ENCODE peak calls at places on chromosomes 2 and 18, in six cellular contexts. One of them, this sample, is unnamed.

GRCh38 chr2:223469270-223470057 is 132.7 kb downstream of the SCG2 start:
- DNase-seq in prostate gland: no peak
- DNase-seq in IMR-90: peak
- DNase-seq in body of pancreas: peak
- DNase-seq in right lobe of liver: no peak
- DNase-seq in tibial nerve: peak
- DNase-seq in this sample: no peak

GRCh38 chr2:172179045-172179742 is 76.5 kb upstream of the DLX2 start:
- DNase-seq in prostate gland: no peak
- DNase-seq in IMR-90: peak
- DNase-seq in body of pancreas: no peak
- DNase-seq in right lobe of liver: no peak
- DNase-seq in tibial nerve: no peak
- DNase-seq in this sample: no peak

GRCh38 chr2:27664245-27664574 is 521 bp downstream of the SLC4A1AP start:
- DNase-seq in prostate gland: no peak
- DNase-seq in IMR-90: no peak
- DNase-seq in body of pancreas: no peak
- DNase-seq in right lobe of liver: no peak
- DNase-seq in tibial nerve: no peak
- DNase-seq in this sample: no peak

GRCh38 chr2:71936076-71937030 is 211.3 kb downstream of the CYP26B1 start:
- DNase-seq in prostate gland: no peak
- DNase-seq in IMR-90: no peak
- DNase-seq in body of pancreas: no peak
- DNase-seq in right lobe of liver: peak
- DNase-seq in tibial nerve: no peak
- DNase-seq in this sample: no peak

GRCh38 chr2:3423492-3424170 is 44.1 kb downstream of the TRAPPC12 start:
- DNase-seq in prostate gland: peak
- DNase-seq in IMR-90: peak
- DNase-seq in body of pancreas: peak
- DNase-seq in right lobe of liver: no peak
- DNase-seq in tibial nerve: peak
- DNase-seq in this sample: peak

GRCh38 chr18:58391113-58391892 is 237.6 kb downstream of the ALPK2 start:
- DNase-seq in prostate gland: no peak
- DNase-seq in IMR-90: no peak
- DNase-seq in body of pancreas: peak
- DNase-seq in right lobe of liver: no peak
- DNase-seq in tibial nerve: no peak
- DNase-seq in this sample: no peak

GRCh38 chr18:78230911-78231310 is 748.7 kb upstream of the SALL3 start:
- DNase-seq in prostate gland: no peak
- DNase-seq in IMR-90: no peak
- DNase-seq in body of pancreas: no peak
- DNase-seq in right lobe of liver: no peak
- DNase-seq in tibial nerve: no peak
- DNase-seq in this sample: no peak

GRCh38 chr2:88880441-88880953 is 189.0 kb downstream of the RPIA start:
- DNase-seq in prostate gland: peak
- DNase-seq in IMR-90: peak
- DNase-seq in body of pancreas: peak
- DNase-seq in right lobe of liver: no peak
- DNase-seq in tibial nerve: peak
- DNase-seq in this sample: peak

GRCh38 chr2:128557841-128558241 is 239.2 kb upstream of the HS6ST1 start:
- DNase-seq in prostate gland: no peak
- DNase-seq in IMR-90: peak
- DNase-seq in body of pancreas: peak
- DNase-seq in right lobe of liver: no peak
- DNase-seq in tibial nerve: peak
- DNase-seq in this sample: no peak

GRCh38 chr2:102304711-102305591 is 6.4 kb upstream of the IL1RL1 start:
- DNase-seq in prostate gland: no peak
- DNase-seq in IMR-90: no peak
- DNase-seq in body of pancreas: no peak
- DNase-seq in right lobe of liver: no peak
- DNase-seq in tibial nerve: no peak
- DNase-seq in this sample: no peak

GRCh38 chr2:81767173-81767720 is 1462.7 kb upstream of the LRRTM1 start:
- DNase-seq in prostate gland: no peak
- DNase-seq in IMR-90: peak
- DNase-seq in body of pancreas: no peak
- DNase-seq in right lobe of liver: no peak
- DNase-seq in tibial nerve: no peak
- DNase-seq in this sample: no peak

DNA sequence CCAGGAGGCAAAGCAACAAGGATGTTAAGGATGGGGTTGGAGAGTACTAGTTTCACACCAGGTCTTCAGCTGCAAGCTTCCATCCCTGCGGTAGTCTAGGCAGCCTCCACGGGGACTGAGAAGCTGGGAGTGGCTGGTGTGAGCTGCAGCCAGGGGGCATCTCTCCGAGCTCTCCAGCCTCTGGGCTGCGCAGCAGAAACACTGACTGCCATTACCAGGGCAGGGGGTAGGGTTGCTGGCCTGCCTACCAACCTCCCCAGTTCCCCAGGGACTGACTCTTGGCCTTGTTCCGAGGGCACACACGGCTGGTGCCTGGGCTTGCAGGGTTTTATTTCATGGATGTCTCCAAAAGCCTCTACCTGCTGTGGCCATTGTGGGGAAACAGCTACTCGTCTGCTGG is 15.9 kb downstream of the GATA6 start:
- DNase-seq in prostate gland: no peak
- DNase-seq in IMR-90: no peak
- DNase-seq in body of pancreas: peak
- DNase-seq in right lobe of liver: no peak
- DNase-seq in tibial nerve: no peak
- DNase-seq in this sample: no peak
- H3K27ac ChIP-seq in prostate gland: no peak
- H3K27ac ChIP-seq in IMR-90: no peak
- H3K27ac ChIP-seq in body of pancreas: peak
- H3K27ac ChIP-seq in right lobe of liver: no peak
- H3K27ac ChIP-seq in tibial nerve: no peak
- H3K27ac ChIP-seq in this sample: no peak

GRCh38 chr18:74242451-74243096 is 49.2 kb downstream of the CYB5A start:
- DNase-seq in prostate gland: no peak
- DNase-seq in IMR-90: no peak
- DNase-seq in body of pancreas: peak
- DNase-seq in right lobe of liver: peak
- DNase-seq in tibial nerve: no peak
- DNase-seq in this sample: no peak
- TF ChIP-seq POLR2A in prostate gland: no peak
- TF ChIP-seq POLR2A in IMR-90: no peak
- TF ChIP-seq POLR2A in body of pancreas: no peak
- TF ChIP-seq POLR2A in right lobe of liver: no peak
- TF ChIP-seq POLR2A in tibial nerve: no peak
- TF ChIP-seq POLR2A in this sample: no peak

DNA sequence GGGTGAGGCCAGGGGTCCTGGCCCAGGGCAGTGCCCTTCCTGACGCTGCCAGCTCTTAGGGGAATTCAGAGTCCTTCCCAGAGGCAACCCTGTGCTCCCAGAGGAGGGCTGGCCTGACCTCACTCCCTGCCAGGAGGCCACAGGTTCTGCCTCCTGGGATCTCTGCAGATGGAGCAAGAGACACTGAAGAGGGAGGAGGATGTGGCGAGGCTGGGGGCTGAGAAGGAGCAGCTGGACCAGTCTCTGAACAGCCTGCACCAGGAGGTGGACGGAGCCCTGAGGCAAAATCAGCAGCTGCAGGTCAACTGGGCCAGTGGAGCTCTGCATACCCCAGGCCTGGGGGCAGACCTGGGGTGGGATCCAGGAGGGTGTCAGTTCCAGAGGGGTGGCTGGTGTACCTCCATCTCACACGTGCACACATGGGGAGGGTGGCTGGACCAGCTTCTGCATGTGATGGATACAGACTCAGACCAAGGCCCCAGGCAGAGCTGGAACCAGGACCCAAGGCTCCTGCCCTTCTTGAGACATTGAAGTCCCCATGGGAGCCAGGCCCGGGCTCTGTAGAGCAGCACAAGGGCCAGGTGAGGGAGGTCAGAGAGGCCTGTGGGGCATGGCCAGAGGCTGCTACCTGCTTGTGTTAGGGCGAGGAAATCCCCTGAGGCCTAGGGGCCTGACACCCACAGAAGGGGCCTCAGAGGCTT is 9.7 kb upstream of the SNED1 start:
- DNase-seq in prostate gland: no peak
- DNase-seq in IMR-90: no peak
- DNase-seq in body of pancreas: peak
- DNase-seq in right lobe of liver: peak
- DNase-seq in tibial nerve: no peak
- DNase-seq in this sample: no peak
- H3K27ac ChIP-seq in prostate gland: no peak
- H3K27ac ChIP-seq in IMR-90: no peak
- H3K27ac ChIP-seq in body of pancreas: no peak
- H3K27ac ChIP-seq in right lobe of liver: no peak
- H3K27ac ChIP-seq in tibial nerve: peak
- H3K27ac ChIP-seq in this sample: no peak

GRCh38 chr2:37631292-37631691 is 40.1 kb downstream of the CDC42EP3 start:
- DNase-seq in prostate gland: no peak
- DNase-seq in IMR-90: no peak
- DNase-seq in body of pancreas: no peak
- DNase-seq in right lobe of liver: no peak
- DNase-seq in tibial nerve: no peak
- DNase-seq in this sample: no peak
- TF ChIP-seq POLR2A in prostate gland: no peak
- TF ChIP-seq POLR2A in IMR-90: no peak
- TF ChIP-seq POLR2A in body of pancreas: no peak
- TF ChIP-seq POLR2A in right lobe of liver: no peak
- TF ChIP-seq POLR2A in tibial nerve: no peak
- TF ChIP-seq POLR2A in this sample: no peak

DNA sequence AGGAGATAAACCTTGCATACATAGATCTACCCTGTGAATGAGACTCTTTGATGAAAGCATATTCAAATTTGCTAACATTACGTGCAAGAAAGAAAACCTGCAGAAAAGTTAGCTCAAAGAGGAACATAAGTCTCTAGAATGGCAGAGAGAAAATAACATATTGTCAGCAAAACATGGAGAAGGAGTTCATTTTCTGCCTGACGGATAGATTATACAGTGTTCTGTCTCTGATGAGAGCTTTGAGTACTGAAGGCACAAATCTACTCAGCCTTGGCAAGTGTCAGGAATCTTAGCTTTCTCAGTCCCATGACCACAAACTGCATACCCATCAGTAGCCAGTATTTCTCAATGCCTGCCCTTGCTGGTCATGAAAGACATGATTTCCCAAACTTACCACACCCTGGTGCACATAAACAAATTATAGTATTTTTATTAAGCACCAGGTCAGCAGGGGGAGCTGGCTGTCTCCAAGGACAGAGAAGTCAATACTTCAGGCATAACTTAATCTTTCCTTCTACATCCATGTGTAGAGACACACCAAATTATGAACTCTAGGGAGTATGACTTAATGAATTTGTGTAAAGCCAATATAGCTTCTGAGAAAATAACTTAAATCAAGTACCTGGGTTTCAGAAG is 401.2 kb upstream of the SOX11 start:
- DNase-seq in prostate gland: no peak
- DNase-seq in IMR-90: no peak
- DNase-seq in body of pancreas: no peak
- DNase-seq in right lobe of liver: no peak
- DNase-seq in tibial nerve: no peak
- DNase-seq in this sample: no peak
- H3K27ac ChIP-seq in prostate gland: no peak
- H3K27ac ChIP-seq in IMR-90: no peak
- H3K27ac ChIP-seq in body of pancreas: no peak
- H3K27ac ChIP-seq in right lobe of liver: no peak
- H3K27ac ChIP-seq in tibial nerve: no peak
- H3K27ac ChIP-seq in this sample: no peak

GRCh38 chr2:240567137-240567871 is 980 bp upstream of the RNPEPL1 start:
- DNase-seq in prostate gland: no peak
- DNase-seq in IMR-90: no peak
- DNase-seq in body of pancreas: peak
- DNase-seq in right lobe of liver: peak
- DNase-seq in tibial nerve: no peak
- DNase-seq in this sample: no peak

GRCh38 chr2:240569523-240569997 is 1.3 kb downstream of the RNPEPL1 start:
- DNase-seq in prostate gland: no peak
- DNase-seq in IMR-90: no peak
- DNase-seq in body of pancreas: peak
- DNase-seq in right lobe of liver: peak
- DNase-seq in tibial nerve: no peak
- DNase-seq in this sample: no peak

GRCh38 chr2:240569998-240570530 is 1.8 kb downstream of the RNPEPL1 start:
- DNase-seq in prostate gland: no peak
- DNase-seq in IMR-90: no peak
- DNase-seq in body of pancreas: peak
- DNase-seq in right lobe of liver: no peak
- DNase-seq in tibial nerve: no peak
- DNase-seq in this sample: peak

GRCh38 chr2:240567872-240568677 is at the start of gene RNPEPL1:
- DNase-seq in prostate gland: no peak
- DNase-seq in IMR-90: no peak
- DNase-seq in body of pancreas: peak
- DNase-seq in right lobe of liver: peak
- DNase-seq in tibial nerve: no peak
- DNase-seq in this sample: peak

GRCh38 chr2:240568678-240569522 is 616 bp downstream of the RNPEPL1 start:
- DNase-seq in prostate gland: peak
- DNase-seq in IMR-90: peak
- DNase-seq in body of pancreas: peak
- DNase-seq in right lobe of liver: peak
- DNase-seq in tibial nerve: no peak
- DNase-seq in this sample: peak
- TF ChIP-seq POLR2A in prostate gland: no peak
- TF ChIP-seq POLR2A in IMR-90: no peak
- TF ChIP-seq POLR2A in body of pancreas: no peak
- TF ChIP-seq POLR2A in right lobe of liver: peak
- TF ChIP-seq POLR2A in tibial nerve: no peak
- TF ChIP-seq POLR2A in this sample: peak

DNA sequence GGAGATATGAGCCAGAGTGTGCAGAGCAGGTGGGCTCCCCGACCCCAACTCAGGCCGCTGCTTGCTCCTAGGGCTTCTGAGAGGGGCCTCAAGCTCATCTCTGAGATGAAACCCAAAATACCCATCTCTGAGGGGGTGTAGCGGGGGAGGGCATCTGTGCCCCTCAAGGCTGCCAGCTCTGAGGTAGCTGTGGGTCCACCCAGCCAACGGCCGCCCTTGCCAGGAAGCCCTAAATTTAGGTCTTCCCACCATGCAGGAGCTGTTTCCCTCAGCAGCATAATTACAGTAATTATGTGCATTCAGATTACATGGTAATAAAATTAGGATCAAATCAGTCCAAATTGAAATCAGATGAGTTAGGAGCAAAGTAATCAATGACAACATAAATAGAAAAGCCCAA is 97.8 kb upstream of the MCFD2 start:
- DNase-seq in prostate gland: no peak
- DNase-seq in IMR-90: no peak
- DNase-seq in body of pancreas: no peak
- DNase-seq in right lobe of liver: no peak
- DNase-seq in tibial nerve: no peak
- DNase-seq in this sample: no peak
- H3K27ac ChIP-seq in prostate gland: no peak
- H3K27ac ChIP-seq in IMR-90: no peak
- H3K27ac ChIP-seq in body of pancreas: no peak
- H3K27ac ChIP-seq in right lobe of liver: no peak
- H3K27ac ChIP-seq in tibial nerve: no peak
- H3K27ac ChIP-seq in this sample: peak

GRCh38 chr2:28894470-28895188 is at the start of gene WDR43:
- DNase-seq in prostate gland: peak
- DNase-seq in IMR-90: peak
- DNase-seq in body of pancreas: peak
- DNase-seq in right lobe of liver: peak
- DNase-seq in tibial nerve: peak
- DNase-seq in this sample: peak
- TF ChIP-seq POLR2A in prostate gland: peak
- TF ChIP-seq POLR2A in IMR-90: peak
- TF ChIP-seq POLR2A in body of pancreas: peak
- TF ChIP-seq POLR2A in right lobe of liver: peak
- TF ChIP-seq POLR2A in tibial nerve: peak
- TF ChIP-seq POLR2A in this sample: peak